ENCODE peak calls at places on chromosome 6, in four cellular contexts. I is HL-60, Q is GM12891, U is K562. S is an unnamed sample.

GRCh38 chr6:90458353-90459224 is 128.3 kb downstream of the MAP3K7 start:
- DNase-seq in I (no peak), Q (no peak), U (peak), S (no peak)

GRCh38 chr6:125099211-125100017 is 54.2 kb upstream of the TPD52L1 start:
- DNase-seq in I (no peak), Q (no peak), U (peak), S (no peak)

GRCh38 chr6:2940851-2941250 is 30.5 kb downstream of the SERPINB6 start:
- DNase-seq in I (no peak), Q (no peak), U (no peak), S (no peak)

GRCh38 chr6:134849920-134850447 is 99.9 kb downstream of the ALDH8A1 start:
- DNase-seq in I (no peak), Q (no peak), U (no peak), S (no peak)

GRCh38 chr6:143286280-143286795 is 164.2 kb downstream of the ADAT2 start:
- DNase-seq in I (no peak), Q (no peak), U (no peak), S (no peak)

GRCh38 chr6:14984454-14984853 is 261.4 kb upstream of the JARID2 start:
- DNase-seq in I (no peak), Q (no peak), U (no peak), S (no peak)

GRCh38 chr6:76495909-76496308 is 423.4 kb upstream of the IMPG1 start:
- DNase-seq in I (no peak), Q (no peak), U (no peak), S (no peak)

GRCh38 chr6:328184-328670 is 35.9 kb downstream of the DUSP22 start:
- DNase-seq in I (no peak), Q (peak), U (no peak), S (peak)

GRCh38 chr6:25248100-25248499 is 31.1 kb upstream of the CARMIL1 start:
- DNase-seq in I (no peak), Q (no peak), U (no peak), S (no peak)

GRCh38 chr6:1870902-1871301 is 261.2 kb downstream of the FOXC1 start:
- DNase-seq in I (no peak), Q (no peak), U (no peak), S (no peak)

GRCh38 chr6:16511048-16511660 is 250.1 kb downstream of the ATXN1 start:
- DNase-seq in I (no peak), Q (no peak), U (peak), S (no peak)

GRCh38 chr6:2741756-2742155 is 9.0 kb downstream of the MYLK4 start:
- DNase-seq in I (no peak), Q (no peak), U (no peak), S (no peak)

GRCh38 chr6:135094403-135094821 is 39.8 kb upstream of the HBS1L start:
- DNase-seq in I (peak), Q (no peak), U (no peak), S (no peak)

GRCh38 chr6:136753624-136754023 is 38.7 kb downstream of the MAP3K5 start:
- DNase-seq in I (no peak), Q (no peak), U (no peak), S (no peak)

GRCh38 chr6:124517339-124517738 is 444.9 kb upstream of the RNF217 start:
- DNase-seq in I (no peak), Q (no peak), U (no peak), S (no peak)

GRCh38 chr6:104941694-104942177 is 15.2 kb upstream of the LIN28B start:
- DNase-seq in I (no peak), Q (no peak), U (no peak), S (no peak)

GRCh38 chr6:52597738-52598122 is 20.9 kb upstream of the TRAM2 start:
- DNase-seq in I (no peak), Q (no peak), U (no peak), S (no peak)

GRCh38 chr6:116144590-116144989 is 18.7 kb upstream of the COL10A1 start:
- DNase-seq in I (no peak), Q (no peak), U (no peak), S (no peak)

GRCh38 chr6:136344420-136344819 is 54.8 kb upstream of the BCLAF1 start:
- DNase-seq in I (no peak), Q (no peak), U (no peak), S (no peak)

GRCh38 chr6:166582258-166582657 is 4.2 kb downstream of the RAMACL start:
- DNase-seq in I (no peak), Q (no peak), U (no peak), S (no peak)

GRCh38 chr6:152295346-152295745 is 341.8 kb downstream of the SYNE1 start:
- DNase-seq in I (no peak), Q (no peak), U (no peak), S (no peak)

GRCh38 chr6:83824388-83824801 is 28.8 kb upstream of the RIPPLY2 start:
- DNase-seq in I (no peak), Q (no peak), U (no peak), S (no peak)

GRCh38 chr6:142881771-142882170 is 63.2 kb downstream of the HIVEP2 start:
- DNase-seq in I (no peak), Q (no peak), U (no peak), S (no peak)

GRCh38 chr6:33207569-33208088 is 671 bp upstream of the RING1 start:
- DNase-seq in I (no peak), Q (no peak), U (peak), S (no peak)

GRCh38 chr6:14035448-14035847 is 82.1 kb upstream of the CD83 start:
- DNase-seq in I (no peak), Q (no peak), U (no peak), S (no peak)

DNA sequence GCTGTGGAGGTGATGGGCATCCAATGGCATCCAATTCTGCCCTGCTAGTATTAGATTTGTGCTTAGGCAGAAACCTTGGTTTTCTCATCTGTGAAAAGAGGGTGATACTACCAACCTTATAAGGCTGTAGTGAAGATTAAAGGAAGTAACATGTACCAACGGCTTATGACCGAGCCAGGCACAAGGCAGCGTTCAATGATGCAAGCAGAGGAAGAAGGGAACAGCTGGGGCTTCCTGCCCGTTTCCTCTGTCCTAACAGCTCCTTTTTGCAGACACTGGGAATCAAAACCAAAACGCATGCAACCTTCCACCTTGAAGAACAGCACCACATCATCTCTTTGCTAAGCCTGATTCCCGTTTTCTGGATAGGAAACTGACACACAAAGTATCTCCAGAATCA is 1.2 kb downstream of the SLC22A16 start:
- DNase-seq in I (peak), Q (no peak), U (no peak), S (no peak)
- TF ChIP-seq SPI1 in I (peak), Q (no peak), U (no peak), S (no peak)

GRCh38 chr6:117232191-117232590 is 33.2 kb upstream of the VGLL2 start:
- DNase-seq in I (no peak), Q (no peak), U (no peak), S (no peak)
- TF ChIP-seq SPI1 in I (no peak), Q (no peak), U (no peak), S (no peak)

GRCh38 chr6:36605102-36605501 is 10.9 kb downstream of the SRSF3 start:
- DNase-seq in I (no peak), Q (no peak), U (no peak), S (no peak)

GRCh38 chr6:36605560-36606391 is 11.6 kb downstream of the SRSF3 start:
- DNase-seq in I (no peak), Q (no peak), U (no peak), S (no peak)

GRCh38 chr6:36607782-36608386 is 13.7 kb downstream of the SRSF3 start:
- DNase-seq in I (no peak), Q (no peak), U (no peak), S (no peak)

GRCh38 chr6:36603222-36604089 is 9.3 kb downstream of the SRSF3 start:
- DNase-seq in I (no peak), Q (no peak), U (no peak), S (no peak)

DNA sequence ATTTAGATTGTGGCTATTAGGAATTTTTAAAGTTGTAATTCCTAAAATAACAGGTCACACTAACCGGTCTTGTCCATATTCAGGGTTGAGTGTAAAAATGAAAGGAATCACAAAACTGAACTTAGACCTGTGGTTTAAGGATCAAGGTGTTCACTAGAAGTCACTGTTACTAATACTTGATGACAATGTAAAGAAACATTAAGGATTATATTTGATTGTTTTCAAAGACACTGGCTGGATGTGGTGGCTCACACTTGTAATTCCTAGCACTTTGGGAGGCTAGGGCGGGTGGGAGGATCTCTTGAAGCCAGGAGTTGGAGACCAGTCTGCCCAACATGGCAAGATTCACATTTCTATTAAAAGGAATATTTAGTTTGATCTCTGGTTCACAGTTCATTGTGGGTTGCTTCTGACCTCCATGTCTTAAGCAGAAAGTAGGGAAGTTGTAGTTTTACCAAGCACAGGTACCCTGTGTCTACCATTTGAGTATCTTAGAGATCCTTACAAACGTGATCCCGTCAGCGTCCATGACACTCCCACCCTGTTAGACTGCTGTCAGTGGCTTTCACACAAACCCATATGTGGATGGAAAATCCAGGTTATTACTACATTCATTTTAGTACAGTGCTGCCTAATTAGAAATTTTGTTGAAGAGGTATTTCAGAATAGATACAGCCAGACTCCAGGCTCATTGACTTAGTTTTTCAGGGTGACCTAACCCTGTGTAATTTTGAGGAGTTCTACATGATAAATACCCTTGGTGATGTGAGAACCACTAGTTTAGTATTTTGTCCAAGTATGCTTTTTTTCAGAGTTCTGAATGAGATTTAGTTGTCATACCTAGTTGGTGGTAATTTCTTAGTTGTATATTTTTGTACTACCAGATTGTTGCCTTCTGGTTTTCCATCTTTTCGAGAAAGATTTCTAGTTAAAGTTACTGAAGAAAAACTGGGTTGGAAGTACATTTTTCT is 10.2 kb downstream of the SRSF3 start:
- DNase-seq in I (no peak), Q (no peak), U (no peak), S (no peak)
- TF ChIP-seq SPI1 in I (no peak), Q (no peak), U (no peak), S (no peak)

DNA sequence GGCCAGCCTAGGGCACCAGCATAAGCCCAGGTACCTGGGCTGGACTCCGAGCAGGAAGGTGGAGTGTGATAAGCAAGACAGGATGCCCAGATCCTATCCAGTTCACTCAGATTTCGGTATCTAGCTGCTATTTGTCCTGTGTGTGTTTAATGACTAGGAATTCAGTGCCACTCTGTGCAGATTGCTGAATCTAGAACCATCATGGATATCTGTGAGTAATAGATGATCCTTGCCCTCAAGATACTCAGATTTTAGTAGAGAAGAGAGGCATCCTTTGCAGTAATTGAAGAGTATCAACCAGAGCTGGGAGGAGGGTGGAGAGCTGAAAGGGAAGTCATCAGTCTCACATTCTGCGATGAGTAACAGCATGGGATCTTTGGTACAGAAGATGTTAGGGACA is 155.0 kb upstream of the ARID1B start:
- DNase-seq in I (no peak), Q (no peak), U (no peak), S (no peak)
- TF ChIP-seq SPI1 in I (no peak), Q (no peak), U (no peak), S (no peak)

GRCh38 chr6:37200085-37200484 is 30.1 kb downstream of the PIM1 start:
- DNase-seq in I (no peak), Q (no peak), U (no peak), S (no peak)
- TF ChIP-seq SPI1 in I (no peak), Q (no peak), U (no peak), S (no peak)

GRCh38 chr6:146290589-146290901 is 253.1 kb upstream of the RAB32 start:
- DNase-seq in I (no peak), Q (no peak), U (no peak), S (no peak)

GRCh38 chr6:146287691-146288369 is 255.8 kb upstream of the RAB32 start:
- DNase-seq in I (no peak), Q (no peak), U (no peak), S (no peak)

GRCh38 chr6:146289816-146290588 is 253.6 kb upstream of the RAB32 start:
- DNase-seq in I (peak), Q (no peak), U (no peak), S (no peak)

GRCh38 chr6:146282837-146283236 is 254.0 kb downstream of the GRM1 start:
- DNase-seq in I (no peak), Q (no peak), U (no peak), S (no peak)

DNA sequence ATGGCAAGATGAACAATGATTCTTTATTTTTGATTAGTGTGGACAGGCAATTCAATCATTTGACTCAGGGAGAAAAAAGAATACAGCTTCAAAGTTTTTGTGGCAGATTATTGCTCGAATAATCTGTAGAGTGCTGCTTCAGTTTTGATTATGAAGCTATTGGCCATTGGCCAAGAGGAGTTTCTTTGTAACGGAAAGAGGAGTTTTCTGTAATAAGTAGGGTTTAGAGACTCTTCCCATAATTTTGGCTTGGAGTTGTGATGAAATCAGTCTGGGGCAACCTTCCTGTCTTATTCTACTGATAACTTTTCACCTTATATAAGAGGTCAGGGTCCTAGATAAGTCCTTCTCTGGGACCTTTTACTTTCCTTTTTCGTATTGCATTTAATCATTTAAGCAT is 256.7 kb upstream of the RAB32 start:
- DNase-seq in I (peak), Q (no peak), U (no peak), S (no peak)
- TF ChIP-seq SPI1 in I (no peak), Q (no peak), U (no peak), S (no peak)

GRCh38 chr6:106143582-106144139 is 57.5 kb downstream of the PRDM1 start:
- DNase-seq in I (no peak), Q (no peak), U (no peak), S (no peak)

GRCh38 chr6:106138151-106138550 is 52.0 kb downstream of the PRDM1 start:
- DNase-seq in I (no peak), Q (no peak), U (no peak), S (no peak)

GRCh38 chr6:106145144-106145543 is 59.0 kb downstream of the PRDM1 start:
- DNase-seq in I (no peak), Q (no peak), U (no peak), S (no peak)

GRCh38 chr6:106142876-106143431 is 56.8 kb downstream of the PRDM1 start:
- DNase-seq in I (no peak), Q (no peak), U (no peak), S (no peak)

GRCh38 chr6:106141441-106142237 is 55.5 kb downstream of the PRDM1 start:
- DNase-seq in I (no peak), Q (no peak), U (no peak), S (peak)
- TF ChIP-seq SPI1 in I (no peak), Q (peak), U (no peak), S (peak)

GRCh38 chr6:35731414-35731735 is 5.5 kb upstream of the ARMC12 start:
- DNase-seq in I (peak), Q (peak), U (peak), S (peak)
- TF ChIP-seq SPI1 in I (no peak), Q (no peak), U (no peak), S (no peak)

GRCh38 chr6:100305237-100305869 is 159.4 kb downstream of the SIM1 start:
- DNase-seq in I (no peak), Q (no peak), U (no peak), S (no peak)

GRCh38 chr6:100301731-100302130 is 163.0 kb downstream of the SIM1 start:
- DNase-seq in I (no peak), Q (no peak), U (no peak), S (no peak)

GRCh38 chr6:100307561-100307960 is 157.2 kb downstream of the SIM1 start:
- DNase-seq in I (no peak), Q (no peak), U (no peak), S (no peak)

GRCh38 chr6:100300221-100300736 is 164.4 kb downstream of the SIM1 start:
- DNase-seq in I (no peak), Q (no peak), U (no peak), S (no peak)

GRCh38 chr6:100304575-100304974 is 160.1 kb downstream of the SIM1 start:
- DNase-seq in I (no peak), Q (no peak), U (no peak), S (no peak)
- TF ChIP-seq SPI1 in I (peak), Q (no peak), U (no peak), S (no peak)

DNA sequence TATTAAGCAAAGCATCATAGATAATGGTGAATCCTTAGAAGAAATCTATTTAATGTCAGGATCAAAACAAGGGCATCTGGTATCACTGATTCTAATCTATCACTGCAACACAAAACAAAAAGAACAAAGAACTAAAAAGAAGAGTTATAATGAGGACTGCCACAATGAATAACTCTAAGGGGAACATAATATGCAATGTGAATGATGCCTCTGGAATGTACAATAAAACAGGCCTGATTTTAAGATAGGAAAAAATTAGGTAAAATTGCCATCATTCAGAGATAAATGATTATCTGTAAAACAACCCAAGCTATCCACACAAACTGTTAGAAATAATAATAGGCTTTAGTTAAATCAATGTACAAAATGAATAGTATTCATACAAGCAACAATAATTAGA is 936.7 kb upstream of the CITED2 start:
- DNase-seq in I (no peak), Q (no peak), U (no peak), S (no peak)
- TF ChIP-seq SPI1 in I (no peak), Q (no peak), U (no peak), S (no peak)